ENCODE peak calls at places on chromosomes 12 and 14, in seven cellular contexts. T is lung; O is GM12865; S is AG09309; A is CD4-positive, alpha-beta memory T cell; P is neural progenitor cell; N is CD8-positive, alpha-beta T cell. R is an unnamed sample.

GRCh38 chr14:53180272-53181221 is 27.4 kb upstream of the DDHD1 start:
- DNase-seq in S (peak; percentile 35), A (peak; percentile 33), O (peak; percentile 86), P (peak; percentile 91), N (no peak), T (no peak), R (peak; percentile 6)

GRCh38 chr12:89828575-89828974 is 119.9 kb upstream of the ATP2B1 start:
- DNase-seq in N (no peak), P (no peak), S (no peak), T (no peak), O (no peak), A (no peak), R (no peak)

GRCh38 chr12:98816720-98817119 is 171.6 kb downstream of the APAF1 start:
- DNase-seq in P (no peak), S (no peak), T (no peak), O (no peak), A (no peak), N (no peak), R (no peak)

GRCh38 chr12:52139579-52140062 is 52.2 kb downstream of the KRT80 start:
- DNase-seq in N (no peak), O (no peak), T (no peak), P (peak; percentile 68), A (peak; percentile 25), S (no peak), R (no peak)

GRCh38 chr14:75727124-75727523 is 66.1 kb downstream of the TTLL5 start:
- DNase-seq in P (no peak), N (no peak), A (no peak), S (no peak), T (no peak), O (no peak), R (no peak)

GRCh38 chr14:52950410-52950897 is 396 bp downstream of the FERMT2 start:
- DNase-seq in O (peak; percentile 23), T (peak; percentile 44), P (peak; percentile 74), A (no peak), N (no peak), S (no peak), R (no peak)

GRCh38 chr14:56422703-56423213 is 156.8 kb upstream of the TMEM260 start:
- DNase-seq in S (peak; percentile 43), A (peak; percentile 17), N (no peak), O (peak; percentile 26), P (peak; percentile 56), T (peak; percentile 66), R (peak; percentile 74)

GRCh38 chr12:103441437-103442186 is 54.2 kb downstream of the C12orf42 start:
- DNase-seq in N (peak; percentile 16), A (peak; percentile 49), O (peak; percentile 94), P (no peak), T (no peak), S (no peak), R (no peak)

GRCh38 chr14:71202881-71203280 is 295.6 kb downstream of the PCNX1 start:
- DNase-seq in T (no peak), A (no peak), N (no peak), O (no peak), S (no peak), P (no peak), R (no peak)

GRCh38 chr14:66401447-66402095 is 84.6 kb upstream of the CCDC196 start:
- DNase-seq in N (no peak), S (no peak), T (no peak), A (no peak), O (peak; percentile 8), P (peak; percentile 17), R (no peak)

GRCh38 chr12:124527861-124528561 is 39.4 kb downstream of the NCOR2 start:
- DNase-seq in P (no peak), A (no peak), O (no peak), S (no peak), N (no peak), T (no peak), R (no peak)

GRCh38 chr12:42625611-42626010 is 36.1 kb upstream of the PRICKLE1 start:
- DNase-seq in P (no peak), N (no peak), T (no peak), S (no peak), A (no peak), O (no peak), R (no peak)

GRCh38 chr14:55256586-55256985 is 14.6 kb upstream of the FBXO34 start:
- DNase-seq in O (no peak), T (no peak), S (no peak), A (no peak), N (no peak), P (no peak), R (no peak)

GRCh38 chr12:65631621-65632111 is 192.6 kb upstream of the HMGA2 start:
- DNase-seq in N (no peak), T (no peak), P (no peak), A (no peak), O (no peak), S (peak; percentile 99), R (no peak)

GRCh38 chr14:94543450-94544123 is 17.7 kb upstream of the SERPINA4 start:
- DNase-seq in P (peak; percentile 10), A (no peak), S (no peak), O (no peak), T (no peak), N (no peak), R (no peak)

GRCh38 chr12:132003846-132004245 is 54.1 kb downstream of the EP400 start:
- DNase-seq in T (no peak), S (peak; percentile 32), O (no peak), N (no peak), P (no peak), A (no peak), R (no peak)

GRCh38 chr12:104886418-104887401 is 71.4 kb downstream of the SLC41A2 start:
- DNase-seq in O (no peak), T (no peak), S (no peak), P (no peak), N (no peak), A (no peak), R (no peak)

GRCh38 chr12:68932123-68932700 is 759 bp downstream of the CPM start:
- DNase-seq in S (no peak), T (peak; percentile 34), O (peak; percentile 6), P (no peak), N (no peak), A (no peak), R (no peak)

GRCh38 chr12:12653922-12654321 is 42.1 kb downstream of the GPR19 start:
- DNase-seq in A (no peak), N (no peak), S (no peak), T (no peak), P (no peak), O (peak; percentile 49), R (no peak)

GRCh38 chr12:69676257-69677012 is 22.7 kb downstream of the BEST3 start:
- DNase-seq in T (no peak), A (no peak), P (no peak), N (no peak), O (no peak), S (no peak), R (no peak)

GRCh38 chr12:121087467-121088207 is 45.0 kb upstream of the P2RX7 start:
- DNase-seq in O (peak; percentile 26), N (no peak), P (no peak), A (no peak), S (no peak), T (no peak), R (peak; percentile 24)

GRCh38 chr12:70692681-70693288 is 55.6 kb upstream of the PTPRB start:
- DNase-seq in S (peak; percentile 21), T (no peak), O (no peak), N (no peak), A (no peak), P (peak; percentile 7), R (no peak)
- H3K4me3 ChIP-seq in S (no peak overlapping the region), T (no peak overlapping the region), O (no peak overlapping the region), N (no peak overlapping the region), A (no peak overlapping the region), P (no peak overlapping the region), R (no peak overlapping the region)

GRCh38 chr12:6066651-6067050 is 57.8 kb downstream of the VWF start:
- DNase-seq in N (no peak), S (no peak), O (no peak), T (no peak), A (no peak), P (no peak), R (no peak)
- H3K4me3 ChIP-seq in N (no peak overlapping the region), S (no peak overlapping the region), O (no peak overlapping the region), T (no peak overlapping the region), A (no peak overlapping the region), P (no peak overlapping the region), R (no peak overlapping the region)

GRCh38 chr12:118358008-118358359 is 14.7 kb downstream of the TAOK3 start:
- DNase-seq in N (no peak), O (no peak), P (no peak), T (no peak), S (no peak), A (no peak), R (no peak)
- H3K4me3 ChIP-seq in N (peak overlapping the region; percentile 65), O (peak overlapping the region; percentile 91), P (no peak overlapping the region), T (no peak overlapping the region), S (no peak overlapping the region), A (peak overlapping the region; percentile 56), R (peak overlapping the region; percentile 67)

DNA sequence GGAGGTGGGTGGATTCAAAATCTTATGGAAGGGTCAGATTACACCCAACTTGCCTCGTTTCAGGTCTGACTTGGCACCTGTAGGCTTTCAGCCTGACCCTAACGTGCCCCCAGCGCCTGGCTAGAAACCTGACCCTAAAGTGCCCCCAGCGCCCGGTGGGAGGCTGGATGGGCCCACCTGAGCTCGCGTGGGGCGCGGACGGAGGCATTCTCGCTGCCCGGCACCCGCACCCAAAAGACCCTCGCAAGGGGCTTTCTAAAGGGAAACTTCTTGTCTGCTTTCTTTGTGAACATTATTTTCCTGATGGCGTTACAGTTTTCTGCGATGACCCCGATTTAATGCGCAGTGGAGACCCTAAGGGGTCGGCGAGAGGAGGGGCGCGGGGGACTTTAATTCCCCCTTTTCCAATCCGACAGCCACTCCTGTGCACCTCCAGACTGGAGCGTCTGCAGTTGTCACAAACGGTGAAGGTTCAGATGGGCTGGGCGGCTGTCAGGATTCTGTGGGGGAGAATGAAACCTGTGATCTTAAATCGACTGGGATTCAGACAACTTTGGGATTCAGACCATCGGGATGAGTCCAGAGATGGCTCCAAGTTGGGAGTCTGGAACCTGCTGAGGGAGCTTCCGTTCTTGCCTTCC is 746 bp upstream of the HRK start:
- DNase-seq in S (no peak), N (no peak), A (no peak), P (peak; percentile 25), T (no peak), O (no peak), R (no peak)
- H3K4me3 ChIP-seq in S (no peak overlapping the region), N (no peak overlapping the region), A (no peak overlapping the region), P (peak overlapping the region; percentile 63), T (no peak overlapping the region), O (no peak overlapping the region), R (no peak overlapping the region)